ENCODE peak calls at places on chromosomes 13 and 19, in seven cellular contexts. U is right cardiac atrium, V is aorta, S is trophoblast cell, P is foreskin fibroblast, X is lower leg skin, Y is choroid plexus epithelial cell. M is an unnamed sample.

GRCh38 chr13:74657765-74658164 is 523.6 kb upstream of the KLF12 start:
- DNase-seq in Y (no peak), S (no peak), X (no peak), U (no peak), P (no peak), V (no peak), M (no peak)

GRCh38 chr13:87684850-87685735 is 13.9 kb downstream of the SLITRK5 start:
- DNase-seq in U (no peak), V (no peak), S (no peak), X (no peak), Y (peak), P (no peak), M (no peak)

GRCh38 chr13:69363360-69363759 is 744.3 kb upstream of the ATXN8OS start:
- DNase-seq in P (no peak), S (no peak), U (no peak), Y (no peak), X (no peak), V (no peak), M (no peak)

GRCh38 chr19:37979547-37980082 is 72.6 kb downstream of the SIPA1L3 start:
- DNase-seq in Y (no peak), X (no peak), P (no peak), V (peak), U (no peak), S (peak), M (no peak)

GRCh38 chr19:30325657-30326056 is 46.5 kb upstream of the ZNF536 start:
- DNase-seq in X (no peak), V (no peak), P (no peak), Y (no peak), U (no peak), S (no peak), M (no peak)

GRCh38 chr13:83414393-83414792 is 467.9 kb downstream of the SLITRK1 start:
- DNase-seq in S (no peak), Y (no peak), P (peak), U (no peak), X (no peak), V (no peak), M (no peak)

GRCh38 chr19:50459638-50460037 is 16.7 kb upstream of the EMC10 start:
- DNase-seq in X (no peak), U (no peak), P (no peak), S (no peak), V (no peak), Y (no peak), M (peak)

GRCh38 chr19:35211545-35212230 is 16.9 kb downstream of the FAM187B start:
- DNase-seq in V (no peak), P (no peak), S (no peak), U (peak), X (peak), Y (no peak), M (peak)

GRCh38 chr19:29491491-29491890 is 34.3 kb upstream of the VSTM2B start:
- DNase-seq in V (no peak), S (no peak), X (no peak), P (no peak), U (no peak), Y (no peak), M (no peak)

GRCh38 chr13:113144255-113144629 is 14.2 kb upstream of the PROZ start:
- DNase-seq in X (no peak), U (no peak), V (no peak), P (no peak), Y (no peak), S (no peak), M (no peak)

GRCh38 chr19:2059422-2060201 is 8.6 kb upstream of the MKNK2 start:
- DNase-seq in P (peak), V (peak), Y (peak), X (peak), S (peak), U (peak), M (peak)

GRCh38 chr19:31112158-31112557 is 237.1 kb downstream of the TSHZ3 start:
- DNase-seq in P (no peak), V (no peak), Y (no peak), X (no peak), S (no peak), U (no peak), M (peak)

GRCh38 chr19:38201731-38202130 is 22.3 kb downstream of the DPF1 start:
- DNase-seq in P (no peak), V (no peak), S (no peak), U (peak), Y (no peak), X (no peak), M (no peak)

GRCh38 chr13:91045351-91046034 is 302.0 kb upstream of the MIR17HG start:
- DNase-seq in S (no peak), Y (peak), V (no peak), X (no peak), U (no peak), P (no peak), M (peak)

GRCh38 chr13:41199061-41199460 is 4.7 kb upstream of the KBTBD7 start:
- DNase-seq in Y (no peak), V (no peak), S (no peak), U (no peak), X (no peak), P (no peak), M (no peak)

GRCh38 chr19:55080915-55081772 is 5.5 kb downstream of the EPS8L1 start:
- DNase-seq in X (peak), P (peak), V (peak), U (peak), Y (peak), S (peak), M (peak)

GRCh38 chr19:20664917-20665781 is 3.8 kb upstream of the ZNF626 start:
- DNase-seq in P (no peak), Y (peak), U (peak), X (no peak), V (peak), S (peak), M (peak)

GRCh38 chr19:19461671-19462622 is 53.4 kb downstream of the TSSK6 start:
- DNase-seq in Y (peak), S (no peak), V (peak), X (no peak), U (peak), P (peak), M (no peak)

GRCh38 chr19:58409010-58409790 is 751 bp downstream of the ZNF584 start:
- DNase-seq in P (no peak), S (no peak), X (no peak), Y (peak), V (no peak), U (no peak), M (peak)

GRCh38 chr13:89883893-89884448 is 1463.5 kb upstream of the MIR17HG start:
- DNase-seq in S (no peak), P (no peak), V (no peak), Y (no peak), U (peak), X (no peak), M (no peak)

GRCh38 chr19:12757544-12758274 is 6.1 kb downstream of the BEST2 start:
- DNase-seq in P (peak), U (peak), V (peak), S (peak), Y (peak), X (no peak), M (peak)

GRCh38 chr13:39263033-39263432 is 224.8 kb downstream of the NHLRC3 start:
- DNase-seq in U (peak), S (peak), V (no peak), Y (peak), X (peak), P (no peak), M (peak)

GRCh38 chr13:47463726-47464125 is 537.3 kb downstream of the SUCLA2 start:
- DNase-seq in V (no peak), U (no peak), S (no peak), P (no peak), Y (peak), X (no peak), M (no peak)

GRCh38 chr19:36987091-36987490 is 71.0 kb downstream of the ZNF568 start:
- DNase-seq in V (no peak), P (no peak), Y (no peak), S (no peak), U (no peak), X (no peak), M (no peak)

GRCh38 chr19:1748115-1748702 is 5.1 kb upstream of the ONECUT3 start:
- DNase-seq in U (no peak), Y (no peak), V (no peak), P (no peak), X (no peak), S (no peak), M (no peak)

GRCh38 chr13:110549795-110550160 is 11.7 kb downstream of the RAB20 start:
- DNase-seq in U (peak), P (no peak), V (peak), X (no peak), S (no peak), Y (no peak), M (no peak)

GRCh38 chr19:5595745-5596144 is 26.8 kb downstream of the SAFB2 start:
- DNase-seq in Y (no peak), V (no peak), S (no peak), X (no peak), U (no peak), P (no peak), M (no peak)

GRCh38 chr13:95300625-95301134 is 571 bp downstream of the ABCC4 start:
- DNase-seq in U (peak), V (peak), X (peak), P (peak), Y (peak), S (no peak), M (peak)

DNA sequence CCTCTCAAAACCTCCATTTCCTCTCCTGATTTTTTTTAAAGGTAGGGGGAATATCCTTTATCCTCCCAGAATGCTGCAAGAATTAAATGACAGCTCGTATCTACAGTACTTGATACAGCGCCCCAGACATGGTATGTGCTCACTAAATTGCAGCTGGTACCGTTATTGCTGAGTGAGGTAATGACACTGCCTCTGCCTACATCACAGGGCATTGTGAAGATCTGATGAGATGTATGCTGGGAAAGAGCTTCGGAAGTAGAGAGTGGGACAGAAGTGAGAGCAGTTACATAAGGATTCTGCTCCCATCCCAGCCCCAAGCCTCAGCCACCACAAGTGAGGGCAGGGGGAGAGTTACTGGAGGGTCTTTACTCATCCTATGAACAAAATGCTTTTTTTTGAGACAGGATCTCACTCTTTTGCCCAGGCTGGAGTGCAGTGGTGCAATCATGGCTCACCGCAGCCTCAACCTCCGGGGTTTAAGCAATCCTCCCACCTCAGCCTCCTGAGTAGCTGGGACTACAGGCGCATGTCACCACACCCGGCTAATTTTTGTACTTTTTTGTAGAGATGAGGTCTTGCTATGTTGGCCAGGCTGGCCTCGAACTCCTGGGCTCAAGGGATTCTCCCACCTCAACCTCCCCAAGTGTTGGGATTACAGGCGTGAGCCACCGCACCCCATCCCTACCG is 1.7 kb upstream of the FKRP start:
- DNase-seq in P (no peak), X (no peak), U (no peak), Y (no peak), V (no peak), S (no peak), M (peak)
- H3K4me3 ChIP-seq in P (peak), X (no peak), U (no peak), Y (peak), V (no peak), S (no peak), M (no peak)

GRCh38 chr13:20814224-20814910 is 40.6 kb upstream of the EEF1AKMT1 start:
- DNase-seq in V (peak), S (no peak), P (peak), Y (peak), X (peak), U (peak), M (peak)
- H3K4me3 ChIP-seq in V (no peak), S (no peak), P (peak), Y (peak), X (no peak), U (no peak), M (peak)

GRCh38 chr19:34089566-34089965 is 82.7 kb upstream of the LSM14A start:
- DNase-seq in V (no peak), U (no peak), S (no peak), Y (no peak), X (no peak), P (no peak), M (no peak)
- H3K4me3 ChIP-seq in V (no peak), U (no peak), S (no peak), Y (no peak), X (no peak), P (no peak), M (no peak)

DNA sequence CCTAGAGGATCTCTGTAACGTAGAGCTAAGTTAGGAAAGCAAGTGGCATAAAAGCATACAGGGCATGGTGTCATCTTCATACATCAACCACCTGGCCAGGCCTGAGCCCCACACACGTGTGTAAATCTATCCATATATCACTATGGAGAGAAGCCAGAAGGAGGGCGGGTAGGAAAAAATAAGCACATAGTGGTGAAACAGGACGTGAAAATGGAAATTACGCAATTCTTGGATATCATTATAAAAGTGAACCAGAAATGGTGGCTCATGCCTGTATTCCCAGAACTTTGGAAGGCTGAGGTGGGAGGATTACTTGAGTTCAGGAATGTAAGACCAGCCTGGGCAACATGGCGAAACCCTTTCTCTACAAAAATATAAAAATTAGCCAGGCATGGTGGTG is 43.4 kb downstream of the PDCD5 start:
- DNase-seq in U (no peak), V (no peak), P (no peak), Y (peak), X (no peak), S (no peak), M (no peak)
- H3K4me3 ChIP-seq in U (no peak), V (no peak), P (no peak), Y (no peak), X (no peak), S (no peak), M (no peak)

GRCh38 chr19:33699754-33700407 is 78.1 kb downstream of the CHST8 start:
- DNase-seq in P (no peak), Y (no peak), U (no peak), X (no peak), V (peak), S (no peak), M (peak)
- H3K4me3 ChIP-seq in P (no peak), Y (no peak), U (no peak), X (no peak), V (no peak), S (no peak), M (no peak)

GRCh38 chr19:9586764-9587163 is 2.5 kb upstream of the ZNF121 start:
- DNase-seq in U (peak), Y (peak), V (no peak), P (peak), X (peak), S (peak), M (peak)
- H3K4me3 ChIP-seq in U (no peak), Y (no peak), V (no peak), P (no peak), X (no peak), S (no peak), M (no peak)

M was measured in osteoblast.